ENCODE peak calls at places on chromosomes 12 and 14, in eight cellular contexts. One of them, this sample, is unnamed.

GRCh38 chr14:97056086-97056485 is 258.9 kb downstream of the VRK1 start:
- DNase-seq in anterior cingulate cortex: no peak
- DNase-seq in cardiac muscle cell: no peak
- DNase-seq in heart right ventricle: no peak
- DNase-seq in WERI-Rb-1: peak
- DNase-seq in omental fat pad: no peak
- DNase-seq in heart left ventricle: no peak
- DNase-seq in GM03348: no peak
- DNase-seq in this sample: no peak

GRCh38 chr14:95489163-95489887 is 27.1 kb downstream of the SYNE3 start:
- DNase-seq in anterior cingulate cortex: no peak
- DNase-seq in cardiac muscle cell: no peak
- DNase-seq in heart right ventricle: no peak
- DNase-seq in WERI-Rb-1: no peak
- DNase-seq in omental fat pad: no peak
- DNase-seq in heart left ventricle: no peak
- DNase-seq in GM03348: no peak
- DNase-seq in this sample: no peak

GRCh38 chr12:123139926-123140674 is 10.8 kb downstream of the PITPNM2 start:
- DNase-seq in anterior cingulate cortex: no peak
- DNase-seq in cardiac muscle cell: peak
- DNase-seq in heart right ventricle: no peak
- DNase-seq in WERI-Rb-1: peak
- DNase-seq in omental fat pad: no peak
- DNase-seq in heart left ventricle: no peak
- DNase-seq in GM03348: peak
- DNase-seq in this sample: no peak

GRCh38 chr14:100868621-100869370 is 34.7 kb downstream of the RTL1 start:
- DNase-seq in anterior cingulate cortex: no peak
- DNase-seq in cardiac muscle cell: no peak
- DNase-seq in heart right ventricle: no peak
- DNase-seq in WERI-Rb-1: no peak
- DNase-seq in omental fat pad: no peak
- DNase-seq in heart left ventricle: peak
- DNase-seq in GM03348: no peak
- DNase-seq in this sample: no peak

GRCh38 chr12:639566-639965 is 23.7 kb downstream of the NINJ2 start:
- DNase-seq in anterior cingulate cortex: no peak
- DNase-seq in cardiac muscle cell: no peak
- DNase-seq in heart right ventricle: no peak
- DNase-seq in WERI-Rb-1: no peak
- DNase-seq in omental fat pad: no peak
- DNase-seq in heart left ventricle: no peak
- DNase-seq in GM03348: no peak
- DNase-seq in this sample: peak

GRCh38 chr14:76346391-76347160 is 29.4 kb upstream of the ESRRB start:
- DNase-seq in anterior cingulate cortex: no peak
- DNase-seq in cardiac muscle cell: peak
- DNase-seq in heart right ventricle: no peak
- DNase-seq in WERI-Rb-1: peak
- DNase-seq in omental fat pad: no peak
- DNase-seq in heart left ventricle: no peak
- DNase-seq in GM03348: no peak
- DNase-seq in this sample: no peak

GRCh38 chr12:47813491-47814196 is 6.1 kb downstream of the HDAC7 start:
- DNase-seq in anterior cingulate cortex: no peak
- DNase-seq in cardiac muscle cell: no peak
- DNase-seq in heart right ventricle: peak
- DNase-seq in WERI-Rb-1: no peak
- DNase-seq in omental fat pad: no peak
- DNase-seq in heart left ventricle: no peak
- DNase-seq in GM03348: no peak
- DNase-seq in this sample: no peak

GRCh38 chr12:3453947-3454675 is 36.9 kb upstream of the PRMT8 start:
- DNase-seq in anterior cingulate cortex: no peak
- DNase-seq in cardiac muscle cell: peak
- DNase-seq in heart right ventricle: no peak
- DNase-seq in WERI-Rb-1: no peak
- DNase-seq in omental fat pad: no peak
- DNase-seq in heart left ventricle: no peak
- DNase-seq in GM03348: peak
- DNase-seq in this sample: no peak

GRCh38 chr12:58529114-58529665 is 391.1 kb downstream of the LRIG3 start:
- DNase-seq in anterior cingulate cortex: no peak
- DNase-seq in cardiac muscle cell: peak
- DNase-seq in heart right ventricle: no peak
- DNase-seq in WERI-Rb-1: no peak
- DNase-seq in omental fat pad: no peak
- DNase-seq in heart left ventricle: no peak
- DNase-seq in GM03348: no peak
- DNase-seq in this sample: no peak

GRCh38 chr12:117360222-117360550 is 1.2 kb downstream of the NOS1 start:
- DNase-seq in anterior cingulate cortex: no peak
- DNase-seq in cardiac muscle cell: no peak
- DNase-seq in heart right ventricle: no peak
- DNase-seq in WERI-Rb-1: no peak
- DNase-seq in omental fat pad: no peak
- DNase-seq in heart left ventricle: no peak
- DNase-seq in GM03348: no peak
- DNase-seq in this sample: no peak

This sample was measured in GM12891.